ENCODE peak calls at places on chromosomes 11 and 22, in seven cellular contexts. S is HL-60; N is effector memory CD4-positive, alpha-beta T cell; M is sigmoid colon; V is tibial artery; C is cardiac muscle cell; Y is neural progenitor cell. G is an unnamed sample.

GRCh38 chr11:45348729-45349128 is 62.6 kb upstream of the SYT13 start:
- DNase-seq in C (no peak), Y (no peak), N (no peak), V (no peak), M (no peak), S (no peak), G (no peak)

GRCh38 chr11:66600924-66601233 is 7.9 kb downstream of the CCS start:
- DNase-seq in Y (no peak), C (no peak), N (no peak), V (no peak), S (no peak), M (no peak), G (no peak)

GRCh38 chr11:61120865-61121831 is 18.9 kb downstream of the CD5 start:
- DNase-seq in V (no peak), N (no peak), C (peak; percentile 52), S (no peak), Y (no peak), M (peak; percentile 46), G (no peak)

GRCh38 chr22:43996170-43996980 is 27.7 kb upstream of the PARVB start:
- DNase-seq in Y (no peak), M (peak; percentile 73), N (peak; percentile 31), S (peak; percentile 90), V (peak; percentile 61), C (no peak), G (peak; percentile 76)

GRCh38 chr22:23527971-23528740 is 51.9 kb downstream of the IGLL1 start:
- DNase-seq in N (no peak), M (peak; percentile 55), V (no peak), C (no peak), S (peak; percentile 37), Y (no peak), G (peak; percentile 60)

GRCh38 chr11:124740277-124740882 is 638 bp downstream of the NRGN start:
- DNase-seq in Y (peak; percentile 53), C (no peak), M (no peak), V (no peak), S (peak; percentile 56), N (peak; percentile 25), G (no peak)

GRCh38 chr11:70948855-70949551 is 303.4 kb downstream of the SHANK2 start:
- DNase-seq in C (no peak), V (no peak), M (no peak), S (no peak), Y (no peak), N (no peak), G (no peak)

GRCh38 chr11:120465921-120466534 is 45.5 kb upstream of the GRIK4 start:
- DNase-seq in N (no peak), V (no peak), C (no peak), M (no peak), Y (no peak), S (no peak), G (no peak)

GRCh38 chr11:29435421-29435820 is 581.4 kb downstream of the KCNA4 start:
- DNase-seq in V (no peak), M (no peak), S (no peak), Y (no peak), C (peak; percentile 39), N (no peak), G (no peak)

GRCh38 chr11:77752518-77752917 is 68.0 kb downstream of the RSF1 start:
- DNase-seq in S (no peak), N (no peak), C (no peak), M (no peak), Y (no peak), V (no peak), G (no peak)

GRCh38 chr11:118532852-118533768 is 2.1 kb downstream of the TMEM25 start:
- DNase-seq in N (no peak), S (no peak), M (no peak), V (no peak), Y (no peak), C (no peak), G (no peak)

GRCh38 chr11:118530180-118530682 is 761 bp upstream of the TMEM25 start:
- DNase-seq in Y (no peak), M (no peak), N (no peak), C (no peak), V (no peak), S (no peak), G (no peak)

GRCh38 chr11:118530683-118531596 is at the start of gene TMEM25:
- DNase-seq in Y (peak; percentile 87), M (peak; percentile 83), C (peak; percentile 34), V (peak; percentile 52), N (peak; percentile 33), S (no peak), G (peak; percentile 81)

GRCh38 chr11:118532091-118532490 is 1.1 kb downstream of the TMEM25 start:
- DNase-seq in Y (no peak), C (no peak), V (no peak), M (no peak), S (no peak), N (no peak), G (no peak)

DNA sequence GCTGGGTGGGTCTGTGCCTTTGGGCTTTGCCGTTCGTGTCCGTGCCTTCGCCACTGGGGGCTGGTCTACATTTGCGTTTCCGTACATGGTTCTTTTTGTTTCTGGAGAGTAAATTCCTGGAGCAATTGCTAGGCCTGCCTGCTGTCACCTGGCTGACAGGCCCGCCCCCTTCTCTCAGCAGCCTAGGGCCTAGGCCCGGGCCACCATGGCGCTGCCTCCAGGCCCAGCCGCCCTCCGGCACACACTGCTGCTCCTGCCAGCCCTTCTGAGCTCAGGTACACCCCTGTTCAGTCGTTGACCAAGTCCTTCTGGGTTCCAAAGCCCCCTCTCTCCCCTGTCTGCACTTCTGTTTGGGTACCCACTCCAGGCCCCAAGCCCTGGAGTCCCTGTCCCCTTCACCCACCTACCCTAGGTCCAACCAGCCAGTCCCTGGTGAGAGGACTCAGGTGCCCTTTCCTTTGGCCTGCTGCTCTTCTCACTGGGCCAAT is 649 bp downstream of the TMEM25 start:
- DNase-seq in S (no peak), N (no peak), Y (no peak), V (no peak), M (no peak), C (no peak), G (no peak)
- H3K4me3 ChIP-seq in S (no peak overlapping the region), N (peak overlapping the region; percentile 92), Y (peak overlapping the region; percentile 94), V (peak overlapping the region; percentile 65), M (peak overlapping the region; percentile 77), C (peak overlapping the region; percentile 97), G (peak overlapping the region; percentile 92)

GRCh38 chr22:27724181-27724580 is 77.4 kb downstream of the MN1 start:
- DNase-seq in V (no peak), C (no peak), S (no peak), N (no peak), Y (no peak), M (no peak), G (no peak)

GRCh38 chr22:27727673-27728451 is 73.7 kb downstream of the MN1 start:
- DNase-seq in N (no peak), M (no peak), C (peak; percentile 14), Y (no peak), V (no peak), S (no peak), G (no peak)

GRCh38 chr22:27726344-27726725 is 75.2 kb downstream of the MN1 start:
- DNase-seq in C (no peak), N (no peak), Y (no peak), M (no peak), V (no peak), S (no peak), G (no peak)

GRCh38 chr22:27724706-27725105 is 76.8 kb downstream of the MN1 start:
- DNase-seq in Y (no peak), S (no peak), N (no peak), M (no peak), V (no peak), C (no peak), G (no peak)

DNA sequence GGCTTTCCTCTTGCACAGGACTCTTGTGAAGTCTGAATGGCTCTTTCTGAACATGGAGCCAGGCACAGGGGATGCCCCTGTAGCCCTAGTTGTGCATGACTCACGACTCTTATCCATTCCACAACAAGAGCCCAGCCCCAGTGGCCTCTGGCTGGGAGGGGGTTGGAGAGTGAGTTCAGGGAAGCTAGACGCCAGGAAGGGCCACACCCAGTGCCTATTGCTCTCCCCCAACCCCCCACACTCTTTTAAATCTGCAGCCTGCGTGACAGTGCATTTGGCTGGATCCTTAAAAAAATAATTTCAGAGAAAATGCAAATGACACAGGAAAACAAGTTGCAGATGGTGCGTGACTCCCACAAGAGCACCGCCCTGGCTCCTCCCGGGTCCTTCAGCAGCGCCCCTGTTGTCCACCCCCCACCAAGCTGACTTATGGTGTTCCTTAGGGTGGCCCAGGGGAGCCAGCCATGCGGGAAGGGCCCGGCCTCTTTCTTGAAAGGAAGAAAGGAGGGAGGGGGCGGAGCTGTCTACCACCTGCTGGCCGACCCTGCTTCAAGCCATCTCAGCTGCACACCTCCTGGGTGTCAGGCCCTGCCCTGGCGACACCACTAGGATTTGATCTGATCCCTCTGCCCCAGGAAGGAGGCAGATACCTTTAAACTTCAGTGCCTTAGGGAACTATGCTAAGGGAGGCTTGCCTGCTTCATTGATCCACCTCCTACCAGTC is 74.7 kb downstream of the MN1 start:
- DNase-seq in N (no peak), M (peak; percentile 75), S (no peak), V (peak; percentile 71), C (peak; percentile 78), Y (no peak), G (peak; percentile 72)
- H3K27ac ChIP-seq in N (no peak overlapping the region), M (peak overlapping the region; percentile 31), S (no peak overlapping the region), V (no peak overlapping the region), C (no peak overlapping the region), Y (no peak overlapping the region), G (peak overlapping the region; percentile 10)

DNA sequence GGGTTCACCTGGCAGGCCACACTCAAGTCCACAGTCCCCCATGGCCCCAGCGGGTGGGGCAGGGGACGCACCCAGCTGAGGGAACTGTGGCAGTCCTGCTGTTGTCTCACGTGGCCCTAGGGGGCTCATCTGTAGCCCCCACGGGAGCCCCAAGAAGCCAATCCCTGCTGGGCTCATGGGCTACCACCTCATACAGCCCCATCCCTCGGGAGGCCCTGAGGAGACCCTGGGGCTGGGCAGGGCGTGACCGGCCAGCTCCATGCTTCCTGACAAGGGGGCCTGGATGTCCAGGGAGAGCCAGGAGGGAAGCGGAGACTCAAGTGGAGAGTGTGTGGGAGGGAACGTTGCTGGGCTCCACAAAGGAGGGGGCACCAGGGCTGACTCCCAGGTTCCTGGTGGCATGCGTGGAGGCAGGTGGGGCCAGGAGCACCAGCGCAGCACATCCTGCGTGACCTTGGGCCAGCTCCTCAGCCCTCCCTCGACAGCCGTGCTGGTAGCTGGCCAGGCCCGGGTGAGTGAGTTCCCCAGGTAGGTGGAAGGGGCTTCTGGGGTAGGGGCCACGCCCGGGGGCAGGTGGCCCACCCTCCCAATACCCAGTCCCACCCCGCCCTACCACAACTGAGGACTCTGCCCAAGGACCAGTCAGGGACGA is 7.9 kb downstream of the RTN4R start:
- DNase-seq in C (no peak), S (no peak), N (no peak), V (no peak), Y (no peak), M (no peak), G (no peak)
- H3K4me3 ChIP-seq in C (no peak overlapping the region), S (no peak overlapping the region), N (no peak overlapping the region), V (no peak overlapping the region), Y (no peak overlapping the region), M (no peak overlapping the region), G (no peak overlapping the region)

DNA sequence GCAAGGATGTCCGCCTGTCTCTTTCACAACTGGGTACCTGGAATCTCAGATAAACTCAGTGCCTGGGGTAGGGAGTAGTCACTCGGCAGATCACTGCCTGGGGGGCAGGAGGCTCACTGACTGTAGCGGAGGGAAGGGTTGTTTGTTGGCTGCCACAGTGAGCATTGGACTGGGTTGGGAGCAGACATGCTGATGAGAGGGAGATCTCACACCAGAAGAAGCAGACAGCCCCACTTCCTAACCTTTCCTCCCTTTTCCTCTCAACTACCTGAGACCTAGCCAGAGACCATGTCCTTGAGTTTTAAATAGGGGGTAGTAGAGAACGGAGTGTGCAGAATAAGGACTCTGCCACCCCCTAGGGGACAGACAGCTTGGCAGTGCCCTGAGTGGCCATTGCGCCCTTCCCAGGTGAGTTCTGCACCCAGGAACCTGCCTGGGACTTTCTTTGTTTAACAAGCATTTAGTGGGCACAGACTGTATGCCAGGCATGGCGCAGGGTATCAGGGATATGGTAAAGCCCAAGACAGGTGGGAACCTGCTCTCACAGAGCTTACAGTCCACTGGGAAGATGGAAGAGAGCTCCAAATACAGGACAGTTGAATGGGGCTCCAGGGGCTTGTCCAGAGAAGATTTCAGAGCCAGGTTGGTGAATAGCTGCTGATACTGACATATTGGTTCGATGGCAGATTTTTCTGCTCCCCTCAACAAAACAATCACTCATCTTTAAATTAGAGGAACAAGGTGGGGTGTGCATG is 115.7 kb upstream of the NNMT start:
- DNase-seq in V (no peak), S (no peak), N (no peak), Y (peak; percentile 45), C (peak; percentile 36), M (no peak), G (no peak)
- H3K27ac ChIP-seq in V (peak overlapping the region; percentile 98), S (no peak overlapping the region), N (no peak overlapping the region), Y (no peak overlapping the region), C (no peak overlapping the region), M (peak overlapping the region; percentile 99), G (peak overlapping the region; percentile 86)